ENCODE peak calls at places on chromosomes 4 and X, in four cellular contexts. O, J, U and G are unnamed samples.

GRCh38 chrX:24902808-24903207 is 113.0 kb downstream of the ARX start:
- DNase-seq in J (no peak), U (no peak), O (no peak), G (no peak)

GRCh38 chrX:150362599-150363481 is at the start of gene MAMLD1:
- DNase-seq in J (peak; percentile 18), O (peak; percentile 51), U (peak; percentile 68), G (peak; percentile 32)

GRCh38 chr4:138222041-138222440 is 20.1 kb downstream of the SLC7A11 start:
- DNase-seq in J (no peak), O (no peak), U (no peak), G (no peak)

GRCh38 chr4:38132140-38132673 is 172.0 kb downstream of the PTTG2 start:
- DNase-seq in J (peak; percentile 48), O (no peak), U (no peak), G (peak; percentile 52)

GRCh38 chr4:52657630-52658501 is 1.2 kb downstream of the USP46 start:
- DNase-seq in O (peak; percentile 6), J (peak; percentile 94), U (no peak), G (no peak)

GRCh38 chr4:86184216-86184915 is 175.5 kb downstream of the MAPK10 start:
- DNase-seq in O (no peak), U (no peak), J (no peak), G (no peak)

GRCh38 chr4:72500214-72500613 is 68.8 kb downstream of the ADAMTS3 start:
- DNase-seq in J (no peak), O (no peak), U (no peak), G (no peak)

GRCh38 chr4:30837131-30837539 is 117.0 kb downstream of the PCDH7 start:
- DNase-seq in J (peak; percentile 57), U (no peak), O (peak; percentile 81), G (no peak)

GRCh38 chrX:8273451-8273894 is 102.4 kb upstream of the VCX2 start:
- DNase-seq in O (no peak), U (no peak), J (no peak), G (no peak)

GRCh38 chr4:127482049-127482448 is 150.7 kb upstream of the INTU start:
- DNase-seq in O (no peak), J (no peak), U (no peak), G (no peak)

GRCh38 chrX:102651968-102652744 is 873 bp downstream of the GPRASP1 start:
- DNase-seq in O (no peak), J (peak; percentile 69), U (no peak), G (peak; percentile 75)

GRCh38 chrX:154082396-154083133 is 15.0 kb downstream of the MECP2 start:
- DNase-seq in U (no peak), J (no peak), O (no peak), G (no peak)

GRCh38 chr4:16418814-16419213 is 192.5 kb upstream of the TAPT1 start:
- DNase-seq in O (no peak), U (no peak), J (no peak), G (no peak)

GRCh38 chrX:149022485-149022884 is 482.6 kb downstream of the IDS start:
- DNase-seq in J (no peak), U (no peak), O (no peak), G (no peak)

GRCh38 chr4:8617486-8618040 is 25.0 kb downstream of the CPZ start:
- DNase-seq in U (peak; percentile 4), J (no peak), O (no peak), G (no peak)

GRCh38 chr4:183354213-183354612 is 32.0 kb upstream of the CLDN24 start:
- DNase-seq in J (no peak), U (no peak), O (no peak), G (no peak)

GRCh38 chrX:49308604-49309269 is 5.3 kb downstream of the GAGE10 start:
- DNase-seq in O (no peak), U (no peak), J (no peak), G (no peak)

GRCh38 chr4:157634057-157634456 is 413.5 kb downstream of the GRIA2 start:
- DNase-seq in J (no peak), O (no peak), U (no peak), G (no peak)

GRCh38 chrX:108122748-108123147 is 31.2 kb downstream of the ATG4A start:
- DNase-seq in J (no peak), U (no peak), O (no peak), G (peak; percentile 4)

GRCh38 chr4:67939195-67939594 is 24.1 kb downstream of the TMPRSS11A start:
- DNase-seq in U (no peak), O (no peak), J (no peak), G (no peak)

GRCh38 chr4:145297556-145297955 is 117.2 kb upstream of the OTUD4 start:
- DNase-seq in J (no peak), O (no peak), U (no peak), G (no peak)

DNA sequence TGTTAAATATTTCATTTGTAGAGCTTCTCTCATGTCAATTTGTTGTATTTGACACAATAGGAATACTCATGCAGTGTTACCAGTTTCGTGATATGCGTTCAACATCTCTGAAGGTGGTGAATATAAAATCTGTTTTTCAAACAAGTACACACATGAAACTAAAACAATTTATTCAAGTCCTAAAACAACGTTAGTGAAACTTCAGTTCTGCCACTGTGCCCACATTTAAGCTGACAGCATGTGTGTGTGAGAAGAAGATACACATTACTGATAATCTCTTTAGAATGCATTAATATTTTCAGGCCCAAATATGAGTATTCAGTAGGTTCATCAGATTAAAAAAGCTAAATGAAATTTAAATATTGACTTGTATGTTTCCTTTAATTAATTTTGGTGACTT is 21.7 kb downstream of the GAB1 start:
- DNase-seq in J (no peak), O (no peak), U (no peak), G (no peak)
- H3K4me1 ChIP-seq in J (peaks cover 78% of the 10 kb centered on the region), O (no peaks in the 10 kb centered on the region), U (peaks cover 78% of the 10 kb centered on the region), G (no peaks in the 10 kb centered on the region)

GRCh38 chr4:1237981-1238675 is 10.8 kb downstream of the CTBP1 start:
- DNase-seq in U (peak; percentile 13), J (peak; percentile 0), O (no peak), G (no peak)

GRCh38 chr4:1239949-1240305 is 9.0 kb downstream of the CTBP1 start:
- DNase-seq in U (peak; percentile 5), O (no peak), J (peak; percentile 0), G (no peak)

GRCh38 chr4:1238676-1239000 is 10.3 kb downstream of the CTBP1 start:
- DNase-seq in U (peak; percentile 8), O (no peak), J (peak; percentile 0), G (no peak)

GRCh38 chr4:1240721-1241465 is 8.0 kb downstream of the CTBP1 start:
- DNase-seq in J (no peak), U (peak; percentile 12), O (no peak), G (no peak)

GRCh38 chr4:1239141-1239948 is 9.6 kb downstream of the CTBP1 start:
- DNase-seq in J (peak; percentile 2), O (no peak), U (peak; percentile 13), G (no peak)
- H3K36me3 ChIP-seq in J (no peaks in the 10 kb centered on the region), O (peaks cover 21% of the 10 kb centered on the region), U (no peaks in the 10 kb centered on the region), G (peaks cover 51% of the 10 kb centered on the region)

GRCh38 chr4:73589887-73590801 is 30.1 kb downstream of the RASSF6 start:
- DNase-seq in U (no peak), O (no peak), J (no peak), G (no peak)
- H3K4me1 ChIP-seq in U (no peaks in the 10 kb centered on the region), O (no peaks in the 10 kb centered on the region), J (peaks cover 3% of the 10 kb centered on the region), G (no peaks in the 10 kb centered on the region)

DNA sequence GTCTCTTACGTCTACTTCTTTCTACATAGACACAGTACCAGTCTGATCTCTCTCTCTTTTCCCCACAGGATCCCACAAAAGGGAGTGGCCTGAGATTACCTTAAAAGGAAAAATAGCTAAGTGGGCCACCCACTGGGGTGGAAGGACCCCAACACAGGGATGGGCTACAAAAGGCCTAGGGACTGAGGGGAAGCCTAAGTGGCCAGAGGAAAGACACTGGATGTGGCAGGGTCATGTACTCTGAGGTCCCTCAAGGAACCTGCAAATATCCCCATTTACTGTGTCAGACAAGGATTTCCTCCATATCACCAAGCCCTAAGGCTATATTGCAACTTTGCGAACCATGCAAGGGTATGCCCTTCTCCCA is 6.5 kb upstream of the PRDX4 start:
- DNase-seq in U (no peak), J (no peak), O (no peak), G (no peak)
- H3K36me3 ChIP-seq in U (no peaks in the 10 kb centered on the region), J (no peaks in the 10 kb centered on the region), O (no peaks in the 10 kb centered on the region), G (no peaks in the 10 kb centered on the region)

GRCh38 chr4:184811484-184812180 is 14.1 kb downstream of the ACSL1 start:
- DNase-seq in J (no peak), O (no peak), U (no peak), G (no peak)

GRCh38 chr4:184812651-184813181 is 13.1 kb downstream of the ACSL1 start:
- DNase-seq in J (no peak), U (no peak), O (no peak), G (no peak)

GRCh38 chr4:184808719-184809062 is 17.1 kb downstream of the ACSL1 start:
- DNase-seq in O (no peak), U (no peak), J (no peak), G (no peak)

GRCh38 chr4:184812181-184812542 is 13.6 kb downstream of the ACSL1 start:
- DNase-seq in J (no peak), O (no peak), U (no peak), G (no peak)

DNA sequence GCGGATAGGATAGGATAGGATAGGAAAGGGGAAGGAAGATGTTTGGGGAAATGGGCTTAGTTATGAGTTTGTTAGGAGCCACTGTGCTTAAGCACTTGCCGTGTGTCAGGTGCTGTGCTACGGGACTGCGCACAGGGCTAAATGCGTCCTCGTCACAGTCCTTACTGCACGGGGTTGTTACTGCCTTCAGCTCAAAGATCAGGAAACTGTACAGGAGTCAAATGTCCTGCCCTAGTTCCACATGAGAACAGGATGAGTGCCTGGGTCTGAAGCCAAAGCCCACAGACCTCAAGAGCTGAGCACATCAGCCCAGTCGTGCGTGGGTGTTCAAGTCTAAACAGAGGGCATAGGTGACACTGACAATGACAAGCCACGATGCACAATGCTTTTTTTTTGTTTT is 15.0 kb downstream of the ACSL1 start:
- DNase-seq in U (no peak), J (no peak), O (no peak), G (no peak)
- H3K4me1 ChIP-seq in U (peaks cover 100% of the 10 kb centered on the region), J (peaks cover 16% of the 10 kb centered on the region), O (peaks cover 40% of the 10 kb centered on the region), G (peaks cover 6% of the 10 kb centered on the region)

GRCh38 chr4:184392748-184393334 is 81.5 kb downstream of the IRF2 start:
- DNase-seq in J (no peak), U (no peak), O (no peak), G (no peak)

GRCh38 chr4:184389978-184390518 is 84.3 kb downstream of the IRF2 start:
- DNase-seq in U (no peak), O (no peak), J (peak; percentile 81), G (no peak)

GRCh38 chr4:184395451-184395917 is 78.9 kb downstream of the IRF2 start:
- DNase-seq in J (no peak), O (no peak), U (no peak), G (no peak)

GRCh38 chr4:184396001-184396400 is 78.3 kb downstream of the IRF2 start:
- DNase-seq in U (no peak), J (no peak), O (no peak), G (no peak)

GRCh38 chr4:184392321-184392720 is 82.0 kb downstream of the IRF2 start:
- DNase-seq in O (no peak), J (no peak), U (no peak), G (no peak)
- H3K36me3 ChIP-seq in O (no peaks in the 10 kb centered on the region), J (peaks cover 8% of the 10 kb centered on the region), U (no peaks in the 10 kb centered on the region), G (peaks cover 95% of the 10 kb centered on the region)